ENCODE peak calls at places on chromosome 15, in four cellular contexts. X, A, G and Z are unnamed samples.

GRCh38 chr15:43934480-43934879 is 107.7 kb downstream of the WDR76 start:
- DNase-seq in G (no peak), A (no peak), X (no peak), Z (no peak)

GRCh38 chr15:52018244-52018643 is 775 bp upstream of the MAPK6 start:
- DNase-seq in G (no peak), A (no peak), X (no peak), Z (no peak)

GRCh38 chr15:47415539-47415971 is 301.8 kb upstream of the SEMA6D start:
- DNase-seq in A (no peak), G (no peak), X (peak), Z (no peak)

GRCh38 chr15:60340207-60340921 is 57.4 kb downstream of the ANXA2 start:
- DNase-seq in X (peak), G (no peak), A (no peak), Z (peak)

GRCh38 chr15:33852094-33852493 is 116.2 kb upstream of the CHRM5 start:
- DNase-seq in X (no peak), G (no peak), A (no peak), Z (no peak)

GRCh38 chr15:22931784-22932536 is 48.2 kb downstream of the CYFIP1 start:
- DNase-seq in A (no peak), G (no peak), X (no peak), Z (no peak)

GRCh38 chr15:71043373-71043772 is 71.9 kb upstream of the THSD4 start:
- DNase-seq in G (no peak), X (no peak), A (no peak), Z (no peak)

GRCh38 chr15:55588070-55588817 is at the start of gene PYGO1:
- DNase-seq in G (no peak), A (peak), X (peak), Z (peak)

GRCh38 chr15:25548600-25548999 is 109.8 kb upstream of the UBE3A start:
- DNase-seq in G (no peak), X (no peak), A (no peak), Z (no peak)

GRCh38 chr15:73876779-73877178 is 3.4 kb downstream of the TBC1D21 start:
- DNase-seq in X (no peak), G (no peak), A (no peak), Z (no peak)

GRCh38 chr15:95669146-95669922 is 661.2 kb upstream of the NR2F2 start:
- DNase-seq in A (no peak), X (no peak), G (peak), Z (peak)

GRCh38 chr15:49843725-49844124 is 222.9 kb downstream of the DTWD1 start:
- DNase-seq in G (no peak), X (no peak), A (no peak), Z (no peak)

GRCh38 chr15:82952156-82953081 is at the start of gene HOMER2:
- DNase-seq in A (peak), X (peak), G (no peak), Z (peak)

GRCh38 chr15:65278480-65278879 is 8.2 kb downstream of the PARP16 start:
- DNase-seq in A (no peak), G (no peak), X (no peak), Z (no peak)

GRCh38 chr15:100775581-100776185 is 103.9 kb upstream of the ALDH1A3 start:
- DNase-seq in G (no peak), A (no peak), X (no peak), Z (peak)

GRCh38 chr15:32685576-32685975 is 32.2 kb upstream of the GREM1 start:
- DNase-seq in X (no peak), A (no peak), G (no peak), Z (no peak)

GRCh38 chr15:57728436-57728835 is 21.9 kb downstream of the POLR2M start:
- DNase-seq in A (no peak), X (no peak), G (no peak), Z (no peak)

GRCh38 chr15:41567261-41567660 is 8.2 kb downstream of the TYRO3 start:
- DNase-seq in A (no peak), G (no peak), X (no peak), Z (no peak)

GRCh38 chr15:72758195-72758594 is 25.4 kb downstream of the ADPGK start:
- DNase-seq in A (no peak), X (no peak), G (no peak), Z (no peak)

GRCh38 chr15:90376789-90377188 is 11.3 kb upstream of the IQGAP1 start:
- DNase-seq in A (no peak), X (no peak), G (no peak), Z (no peak)
- TF ChIP-seq NR2C2 in A (no peak), X (no peak), G (no peak), Z (no peak)

DNA sequence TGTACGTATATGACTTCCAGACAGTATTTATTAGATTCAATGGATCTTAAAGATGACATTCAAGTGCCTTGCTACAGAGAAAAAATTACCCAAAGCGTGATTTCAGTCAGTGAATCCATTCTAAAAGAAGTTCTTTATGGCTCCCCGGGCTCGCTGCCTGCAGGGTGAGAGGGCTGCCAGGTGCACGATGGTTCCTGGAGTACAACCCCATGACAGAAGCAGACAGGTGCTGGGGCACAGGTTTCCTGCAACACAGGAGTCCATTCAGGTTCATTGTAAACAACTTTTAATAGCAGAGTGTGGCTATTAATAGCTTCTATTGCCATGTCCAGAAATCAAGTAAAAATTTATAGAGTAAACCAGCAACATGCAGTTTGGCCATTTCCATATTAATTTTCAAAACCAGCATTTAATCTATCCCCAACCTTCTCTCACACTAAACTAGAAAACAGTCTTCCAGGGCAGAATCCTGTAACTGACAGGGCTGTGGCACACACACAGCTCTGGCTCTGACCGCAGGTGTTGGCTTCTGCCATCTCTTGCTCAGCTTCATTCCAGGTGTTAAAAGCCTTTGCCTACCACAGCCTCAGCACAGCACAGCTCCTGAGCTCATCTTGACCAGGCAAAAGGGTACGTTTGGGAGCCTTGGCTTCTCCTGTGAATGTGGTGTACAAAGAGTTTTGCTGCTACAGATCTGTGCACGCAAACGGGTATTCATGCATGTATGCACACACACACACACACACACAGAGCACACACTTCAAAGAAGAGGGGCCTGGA is 185.9 kb downstream of the MEX3B start:
- DNase-seq in A (no peak), G (no peak), X (no peak), Z (no peak)
- TF ChIP-seq NR2C2 in A (no peak), G (no peak), X (no peak), Z (no peak)

GRCh38 chr15:31079519-31079918 is 22.0 kb downstream of the TRPM1 start:
- DNase-seq in A (no peak), G (no peak), X (no peak), Z (no peak)

GRCh38 chr15:31077981-31078380 is 23.5 kb downstream of the TRPM1 start:
- DNase-seq in G (no peak), A (no peak), X (no peak), Z (no peak)

GRCh38 chr15:31078461-31078860 is 23.1 kb downstream of the TRPM1 start:
- DNase-seq in X (no peak), A (no peak), G (no peak), Z (no peak)

GRCh38 chr15:31074321-31074720 is 27.2 kb downstream of the TRPM1 start:
- DNase-seq in X (no peak), G (no peak), A (no peak), Z (no peak)

DNA sequence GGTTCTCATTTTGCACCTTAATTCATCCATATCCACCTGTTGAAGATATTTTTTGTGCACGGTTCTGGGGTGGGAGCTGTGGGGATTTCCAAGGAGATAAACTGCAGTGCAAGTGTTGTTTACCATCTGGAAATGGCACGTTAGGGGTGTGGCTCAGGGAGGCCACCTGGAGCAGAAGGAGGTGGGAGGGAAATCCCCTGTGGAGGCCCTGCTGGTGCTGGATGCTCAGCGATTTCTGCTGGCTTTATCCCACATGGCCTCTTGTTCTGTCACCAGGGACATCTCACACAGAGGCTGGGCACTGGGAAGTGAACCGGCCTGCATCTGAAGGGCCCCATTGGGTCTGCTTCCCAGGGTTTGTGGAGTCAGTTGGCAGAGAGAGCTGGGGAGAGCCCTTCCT is 24.3 kb downstream of the TRPM1 start:
- DNase-seq in X (no peak), A (no peak), G (no peak), Z (no peak)
- TF ChIP-seq NR2C2 in X (no peak), A (no peak), G (no peak), Z (no peak)

GRCh38 chr15:75843618-75844610 is 667 bp downstream of the UBE2Q2 start:
- DNase-seq in X (peak), A (peak), G (no peak), Z (peak)
- TF ChIP-seq NR2C2 in X (no peak), A (no peak), G (no peak), Z (no peak)